ENCODE peak calls at places on chromosome 9, in seven cellular contexts. J, L, B, O, T, E and Q are unnamed samples.

GRCh38 chr9:113895526-113895925 is 19.4 kb downstream of the ZNF618 start:
- DNase-seq in J (no peak), L (peak), B (no peak), O (peak), T (no peak), E (no peak), Q (no peak)

GRCh38 chr9:128389395-128390149 is 18.4 kb downstream of the URM1 start:
- DNase-seq in J (no peak), L (no peak), B (no peak), O (no peak), T (no peak), E (no peak), Q (no peak)

GRCh38 chr9:98867434-98868168 is 60.1 kb downstream of the GALNT12 start:
- DNase-seq in J (peak), L (peak), B (peak), O (peak), T (no peak), E (peak), Q (peak)

GRCh38 chr9:134193912-134194535 is 29.7 kb upstream of the RNU6ATAC start:
- DNase-seq in J (no peak), L (no peak), B (no peak), O (no peak), T (no peak), E (no peak), Q (no peak)

GRCh38 chr9:128607642-128608350 is 48.9 kb downstream of the DYNC2I2 start:
- DNase-seq in J (no peak), L (no peak), B (peak), O (peak), T (no peak), E (peak), Q (no peak)

GRCh38 chr9:71767421-71768321 is 642 bp downstream of the CEMIP2 start:
- DNase-seq in J (no peak), L (no peak), B (peak), O (peak), T (peak), E (peak), Q (peak)

GRCh38 chr9:7370378-7370777 is 429.2 kb downstream of the DMAC1 start:
- DNase-seq in J (no peak), L (no peak), B (no peak), O (no peak), T (no peak), E (no peak), Q (no peak)

GRCh38 chr9:6417186-6417585 is 4.2 kb downstream of the UHRF2 start:
- DNase-seq in J (no peak), L (no peak), B (no peak), O (peak), T (no peak), E (no peak), Q (no peak)

GRCh38 chr9:85533538-85533937 is 208.2 kb downstream of the AGTPBP1 start:
- DNase-seq in J (no peak), L (no peak), B (no peak), O (no peak), T (no peak), E (no peak), Q (no peak)

GRCh38 chr9:133677126-133678010 is 41.2 kb downstream of the DBH start:
- DNase-seq in J (no peak), L (no peak), B (no peak), O (no peak), T (no peak), E (no peak), Q (no peak)

GRCh38 chr9:98140503-98140902 is 21.5 kb upstream of the TRIM14 start:
- DNase-seq in J (no peak), L (no peak), B (no peak), O (no peak), T (no peak), E (no peak), Q (no peak)

GRCh38 chr9:77449177-77450092 is 198.7 kb downstream of the GNA14 start:
- DNase-seq in J (no peak), L (no peak), B (no peak), O (peak), T (no peak), E (no peak), Q (no peak)

GRCh38 chr9:123026425-123026824 is 7.0 kb upstream of the GPR21 start:
- DNase-seq in J (no peak), L (no peak), B (no peak), O (no peak), T (no peak), E (no peak), Q (no peak)

GRCh38 chr9:99092643-99093491 is 12.0 kb upstream of the TGFBR1 start:
- DNase-seq in J (no peak), L (no peak), B (no peak), O (no peak), T (no peak), E (no peak), Q (no peak)

DNA sequence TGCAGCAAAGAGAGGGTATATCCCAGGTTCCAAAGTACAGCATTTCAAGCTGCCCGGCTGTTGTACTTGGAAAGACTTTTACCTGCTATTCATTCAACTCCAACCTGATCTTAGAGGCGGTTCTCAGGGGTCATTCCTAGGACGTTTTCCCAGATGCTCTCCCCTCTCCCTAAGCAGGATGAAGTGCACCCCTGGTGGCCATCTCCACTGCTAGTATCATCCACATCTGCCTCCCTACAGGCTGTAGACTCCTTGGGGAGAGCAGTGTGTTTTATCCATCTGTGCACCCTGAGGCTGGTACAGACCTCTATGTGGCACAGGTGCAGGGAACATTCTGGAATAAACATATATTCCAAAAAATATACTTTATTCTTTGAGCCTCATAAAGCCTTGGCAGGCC is 56.8 kb downstream of the PTPN3 start:
- DNase-seq in J (no peak), L (no peak), B (no peak), O (no peak), T (no peak), E (no peak), Q (no peak)
- TF ChIP-seq CTCF in J (no peak), L (peak), B (no peak), O (no peak), T (no peak), E (no peak), Q (no peak)

GRCh38 chr9:35538361-35539234 is 48.7 kb downstream of the RUSC2 start:
- DNase-seq in J (peak), L (peak), B (peak), O (peak), T (peak), E (peak), Q (peak)
- TF ChIP-seq CTCF in J (no peak), L (no peak), B (no peak), O (no peak), T (no peak), E (no peak), Q (no peak)

DNA sequence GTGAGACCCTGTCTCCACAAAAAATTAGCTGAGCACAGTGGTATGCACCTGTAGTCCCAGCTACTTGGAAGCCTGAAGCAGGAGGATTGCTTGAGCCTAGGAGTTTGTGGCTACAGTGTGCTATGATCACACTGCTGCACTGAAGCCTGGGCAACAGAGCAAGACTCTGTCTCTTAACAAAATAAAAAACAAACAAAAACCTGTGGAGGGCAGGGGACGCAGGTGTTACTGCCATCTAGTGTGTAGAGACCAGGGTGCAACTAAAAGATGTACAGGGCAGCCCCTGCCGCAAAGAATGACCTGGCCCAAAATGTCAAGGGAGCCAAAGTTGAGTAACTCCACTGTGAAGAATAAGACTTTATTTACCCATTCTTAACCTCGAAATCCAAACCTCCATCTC is 27.1 kb downstream of the ASPN start:
- DNase-seq in J (no peak), L (no peak), B (no peak), O (no peak), T (no peak), E (no peak), Q (no peak)
- TF ChIP-seq CTCF in J (no peak), L (peak), B (peak), O (peak), T (peak), E (no peak), Q (no peak)

GRCh38 chr9:37295796-37296195 is 126.7 kb upstream of the GRHPR start:
- DNase-seq in J (no peak), L (no peak), B (no peak), O (no peak), T (no peak), E (no peak), Q (no peak)
- TF ChIP-seq CTCF in J (no peak), L (no peak), B (no peak), O (peak), T (peak), E (no peak), Q (no peak)

DNA sequence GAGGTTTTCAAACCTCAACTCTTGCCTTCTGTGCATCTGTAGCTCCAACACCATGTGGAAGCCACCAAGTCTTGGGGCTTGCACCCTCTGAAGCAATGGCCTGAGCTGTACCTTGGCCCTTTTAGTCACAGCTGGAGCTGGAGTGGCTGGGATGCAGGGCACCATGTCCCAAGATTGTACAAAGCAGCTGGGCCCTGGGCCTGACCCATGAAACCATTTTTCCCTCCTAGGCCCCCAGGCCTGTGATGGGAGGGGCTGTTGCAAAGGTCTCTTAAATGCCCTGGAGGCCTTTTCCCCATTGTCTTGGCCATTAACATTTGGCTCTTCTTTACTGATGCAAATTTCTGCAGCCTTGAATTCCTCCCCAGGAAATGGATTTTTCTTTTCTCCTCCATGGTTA is 11.8 kb upstream of the ENTREP1 start:
- DNase-seq in J (no peak), L (no peak), B (no peak), O (no peak), T (no peak), E (no peak), Q (no peak)
- TF ChIP-seq CTCF in J (no peak), L (no peak), B (no peak), O (no peak), T (no peak), E (no peak), Q (no peak)

GRCh38 chr9:135474915-135475314 is 4.7 kb upstream of the PPP1R26 start:
- DNase-seq in J (no peak), L (no peak), B (peak), O (no peak), T (peak), E (peak), Q (peak)
- TF ChIP-seq CTCF in J (no peak), L (peak), B (peak), O (peak), T (peak), E (no peak), Q (no peak)

DNA sequence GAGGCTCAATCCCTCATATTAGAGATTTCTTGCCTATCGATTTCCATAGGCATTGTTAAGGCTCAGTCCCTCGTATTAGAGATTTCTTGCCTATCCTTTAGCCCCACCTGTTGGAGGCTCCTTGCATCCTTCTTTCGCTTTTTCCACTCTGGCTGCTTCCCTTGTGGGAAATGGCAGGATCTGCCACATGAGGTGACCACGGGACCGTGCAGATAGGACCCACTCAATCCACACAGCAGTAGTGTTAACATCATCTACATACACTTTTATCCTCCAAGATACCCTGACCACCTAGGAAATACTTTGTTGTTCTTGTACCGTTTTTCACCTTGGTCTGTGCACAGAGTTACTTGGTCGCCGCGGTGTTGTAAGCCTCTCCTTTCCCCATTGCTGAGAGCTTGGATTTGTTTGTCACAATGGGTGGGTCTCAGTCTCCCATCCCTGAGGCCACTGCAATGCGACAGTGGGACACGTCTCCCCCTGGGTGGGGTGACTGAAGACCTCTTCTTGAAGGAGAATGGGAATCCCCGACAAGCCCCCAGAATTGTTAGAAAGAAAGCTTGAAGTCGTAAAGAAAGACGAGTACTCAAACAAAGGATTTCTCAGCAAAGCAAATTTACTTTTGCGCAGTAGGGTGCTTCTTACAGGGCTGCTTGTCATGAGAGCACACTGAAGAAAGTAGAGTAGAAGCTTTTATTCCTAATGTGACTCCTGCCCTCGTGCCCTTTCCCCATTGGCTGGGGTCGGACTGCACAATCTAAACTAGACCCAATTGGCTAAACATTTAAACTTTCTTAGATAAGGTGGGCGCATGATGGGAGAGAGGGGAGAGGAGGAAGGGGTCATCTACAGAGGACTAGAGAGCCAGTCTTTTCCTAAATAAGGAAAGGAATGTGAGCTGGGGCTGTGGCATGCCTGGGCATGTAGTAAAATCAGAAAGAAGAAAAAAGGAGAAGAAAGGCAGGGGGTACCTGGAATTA is 19.8 kb downstream of the IFT74 start:
- DNase-seq in J (no peak), L (no peak), B (peak), O (peak), T (peak), E (peak), Q (peak)
- TF ChIP-seq CTCF in J (peak), L (peak), B (peak), O (peak), T (peak), E (peak), Q (no peak)

GRCh38 chr9:137275203-137275936 is 2.2 kb upstream of the TOR4A start:
- DNase-seq in J (no peak), L (no peak), B (no peak), O (no peak), T (no peak), E (no peak), Q (no peak)
- TF ChIP-seq CTCF in J (no peak), L (no peak), B (no peak), O (no peak), T (no peak), E (no peak), Q (no peak)

GRCh38 chr9:21413089-21414023 is 4.4 kb downstream of the IFNA8 start:
- DNase-seq in J (no peak), L (no peak), B (no peak), O (no peak), T (no peak), E (no peak), Q (no peak)
- TF ChIP-seq CTCF in J (no peak), L (peak), B (peak), O (peak), T (peak), E (no peak), Q (peak)